ENCODE peak calls at places on chromosome 2, in ten cellular contexts. H, O, G, C, V, R, J, W, M and Y are unnamed samples.

GRCh38 chr2:45170191-45170975 is 161.1 kb upstream of the SIX2 start:
- DNase-seq in R (no peak), J (no peak), H (no peak), C (no peak), W (no peak), O (no peak), M (no peak), G (no peak), V (no peak), Y (peak)

GRCh38 chr2:152395132-152396024 is 60.4 kb downstream of the FMNL2 start:
- DNase-seq in M (no peak), J (no peak), W (no peak), G (no peak), O (no peak), H (no peak), C (no peak), V (no peak), R (peak), Y (peak)

GRCh38 chr2:180692322-180692721 is 288.1 kb upstream of the UBE2E3 start:
- DNase-seq in V (peak), M (no peak), W (no peak), O (peak), H (no peak), G (no peak), R (no peak), C (no peak), J (no peak), Y (no peak)

GRCh38 chr2:72689579-72690170 is 136.2 kb downstream of the EXOC6B start:
- DNase-seq in W (no peak), J (no peak), R (peak), V (peak), C (no peak), G (no peak), H (no peak), M (no peak), O (no peak), Y (peak)

GRCh38 chr2:233353769-233354499 is at the start of gene DGKD:
- DNase-seq in J (peak), C (peak), V (peak), W (peak), R (no peak), G (peak), M (peak), H (peak), O (peak), Y (peak)

GRCh38 chr2:142951190-142952007 is 73.9 kb downstream of the KYNU start:
- DNase-seq in J (no peak), M (peak), G (no peak), H (no peak), O (no peak), W (no peak), C (no peak), V (no peak), R (peak), Y (no peak)

GRCh38 chr2:64243081-64244048 is 99.1 kb upstream of the PELI1 start:
- DNase-seq in O (no peak), C (no peak), G (no peak), H (no peak), M (no peak), V (peak), W (no peak), R (no peak), J (no peak), Y (no peak)

GRCh38 chr2:64819371-64819770 is 165.7 kb upstream of the SERTAD2 start:
- DNase-seq in W (no peak), V (no peak), J (no peak), O (no peak), H (no peak), M (no peak), C (no peak), R (no peak), G (no peak), Y (no peak)

GRCh38 chr2:238376884-238377391 is 49.8 kb upstream of the ASB1 start:
- DNase-seq in W (no peak), O (no peak), H (no peak), R (peak), G (no peak), C (no peak), V (peak), M (no peak), J (no peak), Y (no peak)

GRCh38 chr2:7766302-7766701 is 849.1 kb downstream of the RNF144A start:
- DNase-seq in O (no peak), R (no peak), J (no peak), V (peak), M (no peak), H (no peak), G (no peak), C (no peak), W (no peak), Y (no peak)

GRCh38 chr2:75525434-75526308 is 35.1 kb downstream of the EVA1A start:
- DNase-seq in G (no peak), V (peak), M (no peak), O (peak), H (no peak), J (no peak), R (peak), C (no peak), W (no peak), Y (no peak)

GRCh38 chr2:37711831-37712230 is 40.4 kb upstream of the CDC42EP3 start:
- DNase-seq in V (peak), R (peak), O (peak), W (no peak), C (no peak), G (no peak), M (peak), J (no peak), H (no peak), Y (no peak)

GRCh38 chr2:189233527-189233926 is 54.0 kb upstream of the COL5A2 start:
- DNase-seq in M (peak), H (no peak), C (no peak), W (no peak), R (peak), O (peak), G (no peak), J (no peak), V (peak), Y (no peak)

GRCh38 chr2:217827430-217828201 is 175.2 kb downstream of the TNS1 start:
- DNase-seq in W (no peak), V (no peak), R (no peak), M (peak), O (no peak), C (no peak), G (no peak), H (peak), J (peak), Y (peak)

GRCh38 chr2:1373794-1374193 is 39.5 kb upstream of the TPO start:
- DNase-seq in R (no peak), M (no peak), J (no peak), W (no peak), O (no peak), H (no peak), G (no peak), C (no peak), V (no peak), Y (no peak)

GRCh38 chr2:44748-45341 is 1.5 kb downstream of the FAM110C start:
- DNase-seq in G (no peak), R (no peak), O (peak), J (peak), M (no peak), V (peak), H (no peak), W (no peak), C (peak), Y (no peak)

GRCh38 chr2:211457325-211457724 is 900.9 kb downstream of the CPS1 start:
- DNase-seq in H (no peak), V (no peak), C (no peak), J (no peak), R (no peak), G (no peak), M (no peak), O (no peak), W (no peak), Y (no peak)

GRCh38 chr2:150555957-150556356 is 68.5 kb upstream of the RND3 start:
- DNase-seq in O (no peak), H (no peak), W (no peak), J (no peak), M (no peak), C (no peak), R (no peak), G (no peak), V (no peak), Y (no peak)

GRCh38 chr2:128180031-128180430 is 89.0 kb downstream of the UGGT1 start:
- DNase-seq in W (no peak), V (no peak), R (peak), H (no peak), M (peak), O (no peak), C (no peak), G (no peak), J (no peak), Y (no peak)

GRCh38 chr2:112757265-112757664 is 7.1 kb downstream of the CKAP2L start:
- DNase-seq in O (no peak), J (no peak), R (no peak), V (no peak), G (no peak), H (no peak), W (no peak), M (peak), C (no peak), Y (no peak)

GRCh38 chr2:207662203-207662602 is 37.0 kb upstream of the METTL21A start:
- DNase-seq in O (no peak), C (no peak), V (no peak), W (no peak), M (no peak), G (peak), H (no peak), J (no peak), R (no peak), Y (no peak)

GRCh38 chr2:55311444-55311870 is 42.4 kb upstream of the MTIF2 start:
- DNase-seq in O (peak), G (peak), C (no peak), W (peak), R (peak), H (no peak), J (no peak), V (peak), M (peak), Y (peak)

GRCh38 chr2:109372614-109373013 is 241.2 kb downstream of the SEPTIN10 start:
- DNase-seq in J (no peak), M (no peak), H (no peak), G (no peak), R (no peak), O (no peak), V (no peak), W (no peak), C (no peak), Y (no peak)

DNA sequence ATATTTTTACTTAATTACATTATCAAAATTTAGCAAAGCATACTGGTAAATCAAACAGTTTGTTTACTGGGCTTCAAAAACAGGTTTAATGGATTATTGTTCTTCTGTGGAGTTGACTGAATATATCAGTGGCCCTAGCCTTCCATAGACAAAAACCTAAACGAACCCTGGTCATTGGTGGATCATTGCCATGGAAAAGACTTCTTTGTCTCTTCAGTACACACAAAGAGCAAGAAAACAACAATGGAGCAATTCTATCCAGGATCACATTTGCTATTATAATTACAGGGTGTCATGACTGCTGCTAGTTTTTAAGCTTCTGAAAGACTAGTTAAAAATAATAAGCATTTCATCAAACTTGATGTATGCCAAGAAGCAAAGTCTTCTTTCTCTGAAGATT is 1228.8 kb upstream of the DDX18 start:
- DNase-seq in W (no peak), V (no peak), J (no peak), O (no peak), C (no peak), R (no peak), H (no peak), M (no peak), G (no peak), Y (no peak)
- H2AFZ ChIP-seq in W (no peak), V (no peak), J (no peak), O (no peak), C (no peak), R (no peak), H (no peak), M (no peak), G (no peak), Y (no peak)

GRCh38 chr2:48459921-48460320 is 70.0 kb upstream of the STON1 start:
- DNase-seq in M (no peak), R (no peak), W (no peak), H (no peak), O (no peak), J (no peak), G (no peak), C (no peak), V (no peak), Y (no peak)
- H3K27ac ChIP-seq in M (no peak), R (no peak), W (no peak), H (no peak), O (no peak), J (no peak), G (no peak), C (no peak), V (no peak), Y (no peak)

GRCh38 chr2:226495466-226496161 is 304.0 kb downstream of the IRS1 start:
- DNase-seq in M (no peak), O (no peak), C (no peak), H (no peak), G (no peak), W (no peak), V (no peak), R (no peak), J (no peak), Y (no peak)
- H2AFZ ChIP-seq in M (no peak), O (no peak), C (no peak), H (no peak), G (no peak), W (no peak), V (no peak), R (no peak), J (no peak), Y (no peak)

GRCh38 chr2:134118279-134119116 is 135.4 kb upstream of the MGAT5 start:
- DNase-seq in R (peak), C (peak), V (peak), O (peak), H (peak), W (peak), G (peak), J (peak), M (peak), Y (peak)

GRCh38 chr2:134120160-134120717 is 133.6 kb upstream of the MGAT5 start:
- DNase-seq in O (no peak), W (peak), H (peak), C (no peak), M (no peak), R (no peak), V (no peak), G (no peak), J (no peak), Y (no peak)

GRCh38 chr2:134119672-134120159 is 134.2 kb upstream of the MGAT5 start:
- DNase-seq in R (peak), H (peak), G (peak), V (peak), J (peak), O (peak), W (peak), C (peak), M (peak), Y (peak)

GRCh38 chr2:134117651-134118050 is 136.2 kb upstream of the MGAT5 start:
- DNase-seq in G (no peak), H (no peak), V (no peak), W (no peak), O (no peak), M (no peak), R (no peak), C (no peak), J (no peak), Y (no peak)

GRCh38 chr2:134119117-134119671 is 134.7 kb upstream of the MGAT5 start:
- DNase-seq in O (no peak), H (no peak), C (no peak), J (no peak), M (no peak), W (peak), V (no peak), R (no peak), G (peak), Y (no peak)
- H3K27ac ChIP-seq in O (no peak), H (peak), C (no peak), J (no peak), M (peak), W (no peak), V (no peak), R (peak), G (peak), Y (peak)

DNA sequence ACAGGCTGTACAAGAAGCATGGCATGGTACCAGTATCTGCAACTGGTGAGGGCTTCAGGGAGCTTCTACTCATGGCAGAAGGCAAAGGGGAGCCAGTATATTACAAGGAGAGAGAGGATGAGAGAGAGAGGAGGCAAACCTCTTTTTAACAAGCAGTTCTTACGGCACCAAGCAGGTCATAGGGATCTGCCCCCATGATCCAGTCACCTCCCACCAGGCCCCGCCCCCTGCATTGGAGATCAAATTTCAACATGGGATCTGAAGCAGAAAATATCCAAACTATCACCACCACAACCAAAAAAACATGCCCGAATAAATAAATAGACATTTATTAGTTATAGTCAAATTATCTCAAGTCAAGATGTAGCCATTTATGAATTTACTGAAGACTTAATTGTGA is 14.5 kb upstream of the SLC35F5 start:
- DNase-seq in J (no peak), V (no peak), C (peak), H (peak), G (no peak), W (no peak), M (no peak), O (no peak), R (no peak), Y (no peak)
- H2AFZ ChIP-seq in J (no peak), V (no peak), C (no peak), H (peak), G (no peak), W (no peak), M (no peak), O (no peak), R (no peak), Y (no peak)

GRCh38 chr2:26557244-26557925 is 79.5 kb upstream of the OTOF start:
- DNase-seq in G (no peak), R (no peak), V (no peak), C (no peak), O (no peak), J (no peak), M (no peak), H (no peak), W (no peak), Y (no peak)
- H3K27ac ChIP-seq in G (no peak), R (no peak), V (no peak), C (no peak), O (no peak), J (no peak), M (no peak), H (no peak), W (no peak), Y (no peak)

GRCh38 chr2:120910069-120910468 is 174.4 kb downstream of the GLI2 start:
- DNase-seq in M (no peak), W (no peak), O (no peak), H (no peak), V (no peak), G (no peak), J (no peak), C (no peak), R (no peak), Y (no peak)

GRCh38 chr2:120914839-120915521 is 179.3 kb downstream of the GLI2 start:
- DNase-seq in M (peak), H (peak), C (no peak), W (no peak), G (no peak), O (peak), V (peak), R (peak), J (peak), Y (peak)

GRCh38 chr2:120910956-120911951 is 175.6 kb downstream of the GLI2 start:
- DNase-seq in H (no peak), O (peak), M (no peak), W (no peak), R (peak), V (no peak), G (no peak), J (peak), C (peak), Y (peak)

GRCh38 chr2:120913972-120914838 is 178.5 kb downstream of the GLI2 start:
- DNase-seq in C (no peak), O (no peak), J (no peak), G (no peak), H (no peak), V (no peak), M (no peak), W (no peak), R (no peak), Y (no peak)

DNA sequence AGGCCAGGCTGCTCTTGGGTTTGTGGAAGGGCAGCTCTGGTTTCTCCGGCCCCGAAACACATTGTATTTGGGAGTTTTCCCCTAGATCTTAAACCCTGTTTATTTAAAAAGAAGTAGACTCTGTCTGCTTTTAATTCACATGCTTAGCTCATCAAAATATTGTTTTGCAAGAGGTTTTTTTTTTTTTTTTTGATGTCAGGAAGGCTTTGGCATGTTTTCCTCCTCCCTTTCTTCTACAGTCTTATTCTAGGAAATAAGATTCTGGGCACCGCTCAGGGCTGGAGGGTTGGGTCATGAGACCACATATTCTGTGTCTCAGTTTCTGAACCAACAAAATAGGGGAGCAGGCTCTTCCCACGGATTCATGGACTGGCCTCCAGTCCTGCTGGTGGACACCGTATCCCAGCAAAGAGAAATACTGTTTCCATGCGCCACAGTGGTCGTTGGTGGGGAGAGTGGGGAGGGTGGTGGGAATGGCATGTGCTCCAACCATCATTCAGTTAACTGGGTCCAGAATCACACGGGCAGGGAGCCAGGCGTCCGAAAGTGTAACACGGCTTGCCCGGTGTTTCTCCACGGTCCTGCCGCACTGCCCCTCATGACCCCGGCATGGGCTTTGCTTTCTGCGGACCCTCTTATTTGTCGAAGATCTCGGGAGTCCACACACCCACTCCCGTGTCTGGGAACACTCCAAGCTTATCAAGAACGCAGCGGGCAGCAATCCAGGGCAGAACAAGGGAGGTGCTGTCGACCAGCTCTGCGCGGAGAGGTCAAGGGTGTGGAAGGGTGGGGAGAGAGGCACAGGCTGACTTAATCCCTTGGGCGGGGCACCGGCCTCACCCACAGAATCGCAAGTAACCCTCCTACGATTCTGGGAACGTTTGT is 176.7 kb downstream of the GLI2 start:
- DNase-seq in V (no peak), O (peak), R (peak), C (no peak), W (no peak), M (peak), J (peak), G (no peak), H (peak), Y (peak)
- H2AFZ ChIP-seq in V (no peak), O (no peak), R (peak), C (no peak), W (no peak), M (no peak), J (no peak), G (no peak), H (peak), Y (peak)